ENCODE peak calls at places on chromosomes 11 and 22, in eight cellular contexts. P is stomach, V is AG10803, S is GM12865, Y is uterus, Q is neural crest cell, G is adrenal gland, D is tibial artery. J is an unnamed sample.

GRCh38 chr11:73265853-73266643 is 6.1 kb upstream of the P2RY6 start:
- DNase-seq in P (peak; percentile 23), D (no peak), V (no peak), G (no peak), Y (no peak), S (no peak), Q (no peak), J (no peak)

GRCh38 chr11:73991471-73992006 is 8.9 kb upstream of the UCP2 start:
- DNase-seq in Q (no peak), V (no peak), Y (no peak), D (no peak), S (peak; percentile 62), P (no peak), G (no peak), J (peak; percentile 24)

GRCh38 chr22:17057959-17058814 is 26.6 kb upstream of the IL17RA start:
- DNase-seq in P (peak; percentile 75), D (peak; percentile 71), S (peak; percentile 62), V (peak; percentile 83), G (peak; percentile 67), Q (peak; percentile 73), Y (peak; percentile 29), J (no peak)

GRCh38 chr22:32905400-32905799 is 103.9 kb downstream of the TIMP3 start:
- DNase-seq in V (no peak), Y (no peak), D (no peak), G (peak; percentile 49), Q (no peak), P (no peak), S (no peak), J (no peak)

GRCh38 chr11:126581871-126582270 is 226.4 kb downstream of the ST3GAL4 start:
- DNase-seq in D (no peak), S (no peak), Q (no peak), Y (no peak), P (no peak), G (no peak), V (no peak), J (no peak)

GRCh38 chr11:10450451-10451398 is 4.3 kb upstream of the AMPD3 start:
- DNase-seq in Q (peak; percentile 33), G (peak; percentile 58), S (peak; percentile 43), D (no peak), P (peak; percentile 74), Y (peak; percentile 23), V (peak; percentile 25), J (no peak)

GRCh38 chr11:109972181-109972715 is 120.9 kb upstream of the ZC3H12C start:
- DNase-seq in V (no peak), Y (no peak), G (no peak), Q (no peak), P (no peak), D (no peak), S (peak; percentile 77), J (no peak)

GRCh38 chr11:115963170-115963569 is 459.0 kb upstream of the CADM1 start:
- DNase-seq in G (no peak), V (no peak), S (no peak), D (no peak), Q (no peak), P (no peak), Y (no peak), J (no peak)

GRCh38 chr11:66151273-66151672 is 81.2 kb downstream of the PACS1 start:
- DNase-seq in V (no peak), Y (no peak), D (no peak), Q (no peak), P (no peak), S (no peak), G (no peak), J (no peak)

GRCh38 chr11:119196833-119197483 is 9.2 kb upstream of the CBL start:
- DNase-seq in D (no peak), Y (peak; percentile 50), P (peak; percentile 76), S (peak; percentile 88), V (peak; percentile 85), Q (peak; percentile 70), G (peak; percentile 72), J (no peak)

GRCh38 chr11:36618025-36618700 is 20.1 kb upstream of the RAG2 start:
- DNase-seq in S (no peak), G (no peak), Y (no peak), P (no peak), V (no peak), Q (no peak), D (no peak), J (no peak)

GRCh38 chr11:76772783-76773106 is 10.4 kb upstream of the TSKU start:
- DNase-seq in D (no peak), S (no peak), P (no peak), V (no peak), G (no peak), Y (no peak), Q (no peak), J (peak; percentile 39)

GRCh38 chr11:122755941-122756340 is 82.4 kb upstream of the CRTAM start:
- DNase-seq in Y (no peak), P (no peak), S (no peak), V (peak; percentile 45), G (no peak), D (no peak), Q (no peak), J (no peak)

GRCh38 chr11:79094601-79095000 is 346.2 kb downstream of the TENM4 start:
- DNase-seq in G (no peak), Q (no peak), D (no peak), V (no peak), Y (no peak), P (no peak), S (no peak), J (no peak)

GRCh38 chr11:85941380-85941973 is 86.3 kb downstream of the CCDC83 start:
- DNase-seq in D (peak; percentile 74), S (peak; percentile 76), P (peak; percentile 40), Y (peak; percentile 31), G (peak; percentile 66), V (peak; percentile 75), Q (peak; percentile 22), J (no peak)

GRCh38 chr11:72569966-72570892 is 104.0 kb downstream of the PDE2A start:
- DNase-seq in Y (no peak), P (peak; percentile 2), G (no peak), D (no peak), Q (no peak), S (no peak), V (peak; percentile 70), J (no peak)

GRCh38 chr11:78465169-78465942 is 47.7 kb upstream of the GAB2 start:
- DNase-seq in P (no peak), V (no peak), D (no peak), Q (no peak), Y (no peak), S (peak; percentile 91), G (no peak), J (no peak)

GRCh38 chr22:21981874-21982273 is 713 bp downstream of the TOP3B start:
- DNase-seq in P (no peak), Y (no peak), Q (no peak), S (no peak), V (no peak), G (no peak), D (no peak), J (no peak)

DNA sequence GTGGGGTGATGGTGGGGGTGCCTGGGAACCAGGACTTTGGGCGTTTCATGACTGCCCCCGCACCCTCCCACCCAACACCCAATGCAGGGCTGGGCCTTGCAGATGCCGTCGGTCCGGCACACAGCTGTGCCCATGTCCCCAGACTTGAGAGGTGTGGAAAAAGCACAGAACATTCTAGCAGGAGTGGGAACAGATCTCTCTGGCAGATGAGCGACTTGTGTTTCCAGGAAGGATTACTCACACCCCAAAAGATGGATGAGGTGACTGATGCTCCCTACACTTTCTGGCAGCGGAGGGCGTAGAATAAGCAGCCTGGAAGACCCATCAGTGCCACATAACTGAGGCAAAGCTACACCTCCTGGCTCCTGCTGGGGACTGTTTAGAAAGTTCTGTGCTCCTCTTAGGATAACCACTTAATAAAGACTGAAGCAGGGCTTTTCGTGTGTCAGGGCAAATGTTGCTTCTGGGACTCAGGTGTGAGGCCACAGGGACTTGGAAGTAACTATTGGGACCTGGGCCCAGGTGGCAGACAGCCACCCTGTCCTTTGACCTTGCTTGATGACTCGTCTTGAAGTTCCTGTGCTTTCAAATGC is 24.2 kb downstream of the FBLN1 start:
- DNase-seq in D (no peak), Q (no peak), P (no peak), G (no peak), S (no peak), Y (no peak), V (peak; percentile 57), J (no peak)
- TF ChIP-seq CTCF in D (no peak), Q (no peak), P (no peak), G (no peak), S (no peak), Y (no peak), V (peak; percentile 5), J (no peak)

GRCh38 chr11:133619397-133619796 is 87.1 kb upstream of the OPCML start:
- DNase-seq in Q (no peak), Y (no peak), P (no peak), S (no peak), V (no peak), D (no peak), G (no peak), J (no peak)

GRCh38 chr11:133618500-133618899 is 86.2 kb upstream of the OPCML start:
- DNase-seq in G (no peak), Y (no peak), P (no peak), D (no peak), Q (no peak), S (no peak), V (no peak), J (no peak)

DNA sequence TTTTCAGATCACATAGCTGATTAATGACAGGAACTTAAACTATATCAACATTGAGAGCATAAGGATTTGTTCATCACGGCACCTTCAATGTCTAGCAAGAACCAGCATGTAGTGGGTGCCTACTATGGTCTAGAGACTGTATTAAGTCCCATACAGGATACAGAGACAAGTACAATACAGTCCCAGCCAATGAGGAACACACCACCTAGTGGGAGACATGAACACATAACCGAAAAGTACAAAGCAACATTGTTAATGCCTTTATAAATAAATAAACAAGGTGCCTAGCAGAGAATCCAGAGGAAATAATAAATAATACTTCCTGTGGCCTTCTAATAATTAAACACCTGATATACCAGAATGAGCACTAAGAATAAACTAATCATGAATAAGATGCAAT is 87.7 kb upstream of the OPCML start:
- DNase-seq in G (no peak), D (no peak), V (no peak), P (no peak), Q (no peak), S (peak; percentile 16), Y (no peak), J (no peak)
- TF ChIP-seq CTCF in G (no peak), D (no peak), V (no peak), P (no peak), Q (peak; percentile 52), S (peak; percentile 20), Y (no peak), J (peak; percentile 37)

GRCh38 chr11:134517115-134517514 is 105.1 kb upstream of the B3GAT1 start:
- DNase-seq in V (no peak), P (no peak), D (no peak), S (no peak), Y (no peak), Q (no peak), G (no peak), J (no peak)
- TF ChIP-seq CTCF in V (no peak), P (no peak), D (no peak), S (no peak), Y (no peak), Q (no peak), G (no peak), J (no peak)

DNA sequence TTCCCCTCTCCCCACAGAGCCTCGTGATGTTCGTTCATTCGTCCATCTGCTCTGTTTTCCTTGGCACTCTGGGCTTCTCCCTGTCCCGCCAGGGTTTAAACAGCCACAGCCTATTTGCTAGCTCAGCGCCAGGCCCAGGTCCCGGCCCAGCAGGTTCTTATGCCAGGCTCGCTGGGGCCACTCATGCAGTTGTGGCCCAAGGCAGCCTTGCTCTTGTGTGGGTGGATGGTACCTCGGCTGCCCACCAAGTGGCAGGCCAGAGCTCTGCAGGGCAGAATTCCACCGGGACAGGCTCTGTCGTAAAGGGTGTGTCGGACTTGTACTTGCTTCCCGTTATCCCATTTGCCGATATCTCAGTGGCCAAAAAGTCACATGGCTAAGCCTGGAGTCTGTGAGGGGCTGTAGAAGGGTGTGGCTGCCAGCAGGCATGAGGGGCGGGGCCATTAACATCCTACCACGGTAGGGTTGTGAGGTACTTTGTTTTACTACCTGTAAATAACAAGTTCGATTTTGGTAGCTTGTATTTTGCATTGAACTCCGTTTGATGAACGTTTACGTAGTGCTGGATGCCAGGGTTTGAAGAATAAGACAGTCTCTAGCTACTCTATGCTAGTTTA is 7.9 kb downstream of the FAM118A start:
- DNase-seq in V (peak; percentile 57), S (no peak), Q (no peak), P (peak; percentile 75), D (peak; percentile 96), G (no peak), Y (peak; percentile 47), J (no peak)
- TF ChIP-seq CTCF in V (peak; percentile 53), S (no peak), Q (peak; percentile 36), P (peak; percentile 48), D (peak; percentile 81), G (no peak), Y (peak; percentile 21), J (peak; percentile 68)

J was measured in chondrocyte.